ENCODE peak calls at places on chromosomes 11 and 22, in eight cellular contexts. A is mammary epithelial cell; F is ovary; R is neuronal stem cell; E is stimulated activated CD4-positive, alpha-beta T cell treated with anti-CD3 and anti-CD28 coated beads, Interleukin-12 subunit alpha, Interleukin-12 subunit beta, amount 100 ng/mL, for 4 hours; H is fibroblast of villous mesenchyme; L is retinal pigment epithelial cell; C is EL. W is an unnamed sample.

GRCh38 chr11:79362821-79363220 is 78.0 kb downstream of the TENM4 start:
- DNase-seq in L (no peak), E (no peak), R (no peak), C (no peak), H (no peak), F (no peak), A (peak; percentile 62), W (no peak)

GRCh38 chr22:31173386-31174145 is 13.6 kb downstream of the RNF185 start:
- DNase-seq in R (no peak), A (peak; percentile 78), F (no peak), C (peak; percentile 89), L (peak; percentile 79), H (peak; percentile 82), E (peak; percentile 3), W (no peak)

GRCh38 chr11:111514216-111515031 is at the start of gene HOATZ:
- DNase-seq in C (no peak), E (no peak), R (peak; percentile 68), L (no peak), A (no peak), F (no peak), H (no peak), W (peak; percentile 29)

GRCh38 chr11:123145220-123145619 is 49.8 kb downstream of the CLMP start:
- DNase-seq in L (peak; percentile 49), C (peak; percentile 92), E (no peak), F (peak; percentile 35), A (peak; percentile 93), R (no peak), H (peak; percentile 92), W (no peak)

GRCh38 chr11:103528046-103528445 is 418.8 kb downstream of the DYNC2H1 start:
- DNase-seq in F (no peak), L (no peak), R (no peak), A (no peak), H (peak; percentile 77), E (no peak), C (no peak), W (no peak)

GRCh38 chr11:122213111-122213510 is 97.1 kb upstream of the BLID start:
- DNase-seq in A (no peak), H (no peak), R (no peak), F (no peak), L (no peak), E (no peak), C (no peak), W (no peak)

GRCh38 chr22:46171940-46172339 is 21.6 kb downstream of the PPARA start:
- DNase-seq in A (peak; percentile 92), H (peak; percentile 45), R (no peak), E (no peak), C (peak; percentile 86), L (no peak), F (peak; percentile 59), W (no peak)

GRCh38 chr11:8959546-8960166 is 4.6 kb downstream of the TMEM9B start:
- DNase-seq in E (no peak), L (peak; percentile 65), R (peak; percentile 58), F (no peak), C (peak; percentile 80), A (peak; percentile 68), H (peak; percentile 90), W (peak; percentile 28)

GRCh38 chr22:26259510-26259909 is 90.2 kb downstream of the SEZ6L start:
- DNase-seq in F (no peak), H (peak; percentile 1), R (peak; percentile 59), L (no peak), C (peak; percentile 35), E (peak; percentile 1), A (peak; percentile 12), W (no peak)

GRCh38 chr22:17387356-17387755 is 18.1 kb downstream of the CECR2 start:
- DNase-seq in L (no peak), C (no peak), E (no peak), H (no peak), F (no peak), R (no peak), A (no peak), W (peak; percentile 25)

GRCh38 chr11:45881708-45882368 is 3.6 kb upstream of the MAPK8IP1 start:
- DNase-seq in H (peak; percentile 16), E (no peak), C (no peak), L (no peak), A (no peak), R (no peak), F (no peak), W (peak; percentile 14)

GRCh38 chr11:290621-291231 is 1.8 kb downstream of the PGGHG start:
- DNase-seq in H (no peak), C (no peak), R (no peak), E (no peak), A (no peak), L (no peak), F (peak; percentile 18), W (no peak)

GRCh38 chr11:104946907-104947306 is 21.5 kb downstream of the CASP4 start:
- DNase-seq in H (peak; percentile 66), F (no peak), L (no peak), R (no peak), E (no peak), C (peak; percentile 65), A (peak; percentile 48), W (no peak)

GRCh38 chr11:131850507-131850906 is 480.1 kb downstream of the NTM start:
- DNase-seq in L (no peak), E (no peak), C (no peak), H (no peak), A (no peak), F (no peak), R (peak; percentile 48), W (no peak)

GRCh38 chr11:11622772-11623531 is 1.1 kb upstream of the GALNT18 start:
- DNase-seq in E (no peak), L (no peak), F (no peak), A (no peak), H (peak; percentile 37), C (no peak), R (no peak), W (no peak)

GRCh38 chr11:64038500-64038899 is 2.8 kb downstream of the FLRT1 start:
- DNase-seq in R (no peak), A (no peak), L (no peak), F (no peak), C (no peak), H (no peak), E (no peak), W (no peak)

GRCh38 chr22:47205081-47205491 is 442.6 kb downstream of the TBC1D22A start:
- DNase-seq in R (no peak), F (peak; percentile 21), E (no peak), H (no peak), L (no peak), A (no peak), C (no peak), W (no peak)

GRCh38 chr11:73152861-73153483 is 10.9 kb upstream of the FCHSD2 start:
- DNase-seq in L (no peak), A (no peak), C (no peak), F (no peak), R (no peak), H (no peak), E (peak; percentile 13), W (no peak)

GRCh38 chr11:70527046-70527395 is 128.7 kb downstream of the CTTN start:
- DNase-seq in A (no peak), F (no peak), R (no peak), L (no peak), E (no peak), H (no peak), C (no peak), W (no peak)

GRCh38 chr22:49306632-49306975 is 521.1 kb downstream of the BRD1 start:
- DNase-seq in A (no peak), H (no peak), F (no peak), C (no peak), R (no peak), E (no peak), L (no peak), W (no peak)